ENCODE peak calls at places on chromosomes 4 and X, in ten cellular contexts. M is CD8-positive, alpha-beta memory T cell; P is uterus; B is NT2/D1; C is effector memory CD4-positive, alpha-beta T cell; W is esophagus muscularis mucosa; N is endothelial cell of umbilical vein; U is ovary; Q is upper lobe of right lung; O is adipocyte. H is an unnamed sample.

GRCh38 chrX:153727108-153727931 is 2.7 kb downstream of the ABCD1 start:
- DNase-seq in O (peak; percentile 31), P (peak; percentile 36), N (peak; percentile 28), Q (peak; percentile 74), W (no peak), M (no peak), U (peak; percentile 49), C (no peak), B (no peak), H (no peak)

GRCh38 chr4:186068581-186069402 is at the start of gene TLR3:
- DNase-seq in C (no peak), U (no peak), B (no peak), M (peak; percentile 17), W (no peak), P (no peak), Q (no peak), N (peak; percentile 67), O (peak; percentile 79), H (no peak)

GRCh38 chr4:119232286-119232685 is 19.8 kb downstream of the USP53 start:
- DNase-seq in C (no peak), P (no peak), U (no peak), O (no peak), W (no peak), B (no peak), N (no peak), M (no peak), Q (no peak), H (no peak)

GRCh38 chr4:152038238-152038637 is 277.4 kb upstream of the GATB start:
- DNase-seq in M (no peak), O (no peak), U (no peak), B (no peak), W (peak; percentile 57), C (no peak), N (no peak), P (no peak), Q (no peak), H (no peak)

GRCh38 chr4:168509786-168510185 is 12.9 kb downstream of the PALLD start:
- DNase-seq in U (no peak), B (no peak), M (peak; percentile 19), O (peak; percentile 68), P (no peak), W (no peak), N (no peak), C (peak; percentile 18), Q (no peak), H (no peak)

GRCh38 chrX:94901849-94902248 is 1227.8 kb downstream of the FAM133A start:
- DNase-seq in O (no peak), W (no peak), M (no peak), Q (no peak), P (no peak), U (no peak), N (no peak), B (no peak), C (no peak), H (no peak)

GRCh38 chr4:51909236-51909703 is 66.3 kb downstream of the DCUN1D4 start:
- DNase-seq in M (no peak), W (no peak), Q (no peak), C (no peak), P (no peak), U (no peak), B (no peak), N (no peak), O (no peak), H (no peak)

GRCh38 chrX:38212246-38212645 is 8.4 kb downstream of the SRPX start:
- DNase-seq in P (no peak), M (no peak), Q (no peak), N (peak; percentile 87), B (no peak), U (no peak), O (no peak), W (no peak), C (no peak), H (no peak)

GRCh38 chrX:130246084-130246483 is 22.6 kb downstream of the ZNF280C start:
- DNase-seq in Q (no peak), P (no peak), N (no peak), C (no peak), M (no peak), U (no peak), W (no peak), O (no peak), B (no peak), H (no peak)

GRCh38 chrX:106894978-106895452 is 8.1 kb downstream of the RIPPLY1 start:
- DNase-seq in P (peak; percentile 33), C (no peak), B (no peak), U (no peak), W (no peak), M (no peak), O (peak; percentile 69), N (peak; percentile 70), Q (no peak), H (no peak)

DNA sequence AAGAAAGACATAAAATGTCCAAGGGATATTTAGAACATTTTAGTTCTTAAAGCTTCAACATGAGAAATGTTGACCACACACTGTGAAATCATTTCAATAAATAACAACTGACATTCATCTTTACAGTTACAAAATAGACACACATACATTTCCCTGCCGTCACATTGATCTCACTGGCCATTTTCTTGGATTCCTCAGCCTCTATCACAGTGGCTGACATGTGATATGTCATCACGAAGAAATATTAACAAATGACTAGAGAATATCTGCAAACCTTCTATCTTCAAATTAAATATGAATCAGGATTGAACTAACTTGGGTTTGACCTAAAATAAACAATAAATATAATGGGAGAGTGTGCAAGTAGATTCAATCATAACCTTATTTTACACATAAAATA is 1.8 kb downstream of the CXCL2 start:
- DNase-seq in U (no peak), O (no peak), B (no peak), C (no peak), N (peak; percentile 25), P (no peak), M (no peak), W (no peak), Q (no peak), H (no peak)
- H3K4me3 ChIP-seq in U (no peak overlapping the region), O (no peak overlapping the region), B (no peak overlapping the region), C (no peak overlapping the region), N (peak overlapping the region; percentile 8), P (no peak overlapping the region), M (no peak overlapping the region), W (no peak overlapping the region), Q (peak overlapping the region; percentile 63), H (no peak overlapping the region)

DNA sequence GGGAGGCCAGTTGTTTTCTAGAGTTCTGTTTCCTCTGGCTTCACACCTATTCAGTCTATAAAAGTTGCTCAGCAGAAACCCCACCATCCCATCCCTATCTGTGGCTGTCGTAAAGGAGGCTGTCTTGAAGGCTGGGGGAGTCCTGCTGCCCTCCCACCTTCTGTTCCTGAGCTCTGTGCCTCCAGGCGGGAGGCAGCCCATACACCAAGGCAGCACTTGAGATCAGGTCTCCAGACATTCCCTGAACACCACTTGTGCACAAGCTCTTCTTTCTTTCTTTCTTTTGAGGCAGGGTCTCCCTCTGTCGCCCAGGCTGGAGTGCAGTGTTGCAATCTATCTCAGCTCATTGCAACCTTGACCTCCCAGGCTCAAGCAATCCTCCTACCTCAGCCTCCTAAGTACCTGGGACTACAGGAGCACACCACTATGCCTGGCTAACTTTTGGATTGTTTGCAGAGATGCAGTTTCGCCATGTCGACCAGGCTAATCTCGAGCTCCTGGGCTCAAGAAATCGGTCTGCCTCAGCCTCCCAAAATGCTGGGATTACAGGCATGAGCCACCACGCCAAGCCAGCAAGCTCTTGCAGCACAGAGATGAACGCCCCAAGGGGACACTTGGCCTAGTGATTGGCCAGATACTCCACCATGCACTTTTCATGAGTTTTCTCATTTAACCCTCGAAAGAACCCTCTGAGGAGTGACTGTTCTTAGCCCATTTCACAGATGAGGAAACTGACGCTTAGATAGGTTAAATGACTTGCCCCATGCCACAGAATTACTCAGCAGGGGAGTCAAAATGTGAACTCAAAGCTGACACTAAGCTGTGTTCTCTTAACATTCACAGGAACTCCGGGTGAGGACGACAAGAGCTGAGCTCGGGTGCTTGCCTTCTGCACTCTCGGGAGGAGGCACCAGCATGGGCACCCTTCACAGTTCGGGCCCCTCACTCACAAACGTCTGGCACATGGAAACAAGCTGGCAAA is 55.8 kb upstream of the ENPP6 start:
- DNase-seq in P (no peak), Q (no peak), C (no peak), W (no peak), O (no peak), N (no peak), B (no peak), M (no peak), U (no peak), H (no peak)
- H3K4me1 ChIP-seq in P (no peaks in the 10 kb centered on the region), Q (peaks cover 3% of the 10 kb centered on the region), C (no peaks in the 10 kb centered on the region), W (no peaks in the 10 kb centered on the region), O (peaks cover 39% of the 10 kb centered on the region), N (peaks cover 4% of the 10 kb centered on the region), B (no peaks in the 10 kb centered on the region), M (peaks cover 6% of the 10 kb centered on the region), U (peaks cover 8% of the 10 kb centered on the region), H (peaks cover 4% of the 10 kb centered on the region)

DNA sequence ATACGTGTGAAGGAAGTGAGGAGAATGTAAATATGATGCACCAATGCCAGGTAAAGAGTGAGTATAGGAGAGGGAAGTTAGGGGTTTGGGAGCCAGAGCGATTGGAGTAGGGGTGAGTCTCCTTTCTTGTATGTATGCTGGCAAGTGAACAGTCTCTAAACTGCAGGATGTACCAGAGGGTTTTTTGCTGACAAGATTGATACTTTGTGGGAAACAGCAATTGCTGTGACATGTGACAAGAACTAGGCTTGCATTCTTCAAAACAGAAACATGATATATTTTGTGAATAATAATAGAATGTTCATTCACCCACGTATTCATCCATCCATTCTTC is 710 bp downstream of the CHIC1 start:
- DNase-seq in P (no peak), O (no peak), N (peak; percentile 54), Q (no peak), B (no peak), U (no peak), C (no peak), W (no peak), M (peak; percentile 28), H (no peak)
- H3K27me3 ChIP-seq in P (no peaks in the 10 kb centered on the region), O (peaks cover 11% of the 10 kb centered on the region), N (no peaks in the 10 kb centered on the region), Q (no peaks in the 10 kb centered on the region), B (no peaks in the 10 kb centered on the region), U (no peaks in the 10 kb centered on the region), C (no peaks in the 10 kb centered on the region), W (no peaks in the 10 kb centered on the region), M (no peaks in the 10 kb centered on the region), H (no peaks in the 10 kb centered on the region)

GRCh38 chrX:46703980-46704379 is 54.9 kb downstream of the SLC9A7 start:
- DNase-seq in N (no peak), C (no peak), O (peak; percentile 11), W (no peak), M (no peak), P (no peak), B (no peak), Q (no peak), U (no peak), H (no peak)

GRCh38 chrX:46710927-46711623 is 47.8 kb downstream of the SLC9A7 start:
- DNase-seq in N (no peak), P (no peak), Q (no peak), B (no peak), W (no peak), O (no peak), C (no peak), M (no peak), U (no peak), H (no peak)

GRCh38 chrX:46710425-46710824 is 48.5 kb downstream of the SLC9A7 start:
- DNase-seq in B (no peak), U (no peak), P (no peak), O (no peak), M (no peak), Q (no peak), W (no peak), C (no peak), N (no peak), H (no peak)

GRCh38 chrX:46704767-46705386 is 54.0 kb downstream of the SLC9A7 start:
- DNase-seq in W (no peak), O (peak; percentile 13), B (no peak), N (peak; percentile 39), M (no peak), C (no peak), P (no peak), Q (no peak), U (no peak), H (no peak)

GRCh38 chrX:46707274-46707965 is 51.5 kb downstream of the SLC9A7 start:
- DNase-seq in B (no peak), O (no peak), W (no peak), U (no peak), M (no peak), Q (no peak), C (no peak), N (no peak), P (no peak), H (no peak)
- H3K4me3 ChIP-seq in B (no peak overlapping the region), O (no peak overlapping the region), W (no peak overlapping the region), U (no peak overlapping the region), M (no peak overlapping the region), Q (no peak overlapping the region), C (no peak overlapping the region), N (no peak overlapping the region), P (no peak overlapping the region), H (no peak overlapping the region)